ENCODE peak calls at places on chromosomes 6 and 20, in nine cellular contexts. Q, N, M, G, B, U, C, Y and H are unnamed samples.

GRCh38 chr20:29878777-29879442 is 1378.6 kb upstream of the DEFB115 start:
- DNase-seq in U (peak; percentile 26), M (peak; percentile 60), C (no peak), Q (peak; percentile 84), B (peak; percentile 21), N (peak; percentile 8), G (no peak), Y (no peak), H (no peak)

GRCh38 chr20:16530201-16530681 is 43.0 kb downstream of the KIF16B start:
- DNase-seq in G (no peak), M (peak; percentile 89), Y (peak; percentile 56), Q (no peak), B (peak; percentile 56), N (no peak), C (no peak), U (peak; percentile 62), H (no peak)

GRCh38 chr6:152112503-152113261 is 305.2 kb downstream of the ESR1 start:
- DNase-seq in U (peak; percentile 50), G (no peak), M (peak; percentile 63), Y (no peak), B (peak; percentile 61), Q (peak; percentile 84), N (peak; percentile 77), C (peak; percentile 54), H (no peak)

GRCh38 chr6:43077981-43078411 is 1.9 kb downstream of the PTK7 start:
- DNase-seq in Q (no peak), N (no peak), M (no peak), U (no peak), B (no peak), C (no peak), Y (peak; percentile 67), G (no peak), H (no peak)

GRCh38 chr6:165717732-165718465 is 54.9 kb upstream of the PDE10A start:
- DNase-seq in U (no peak), M (no peak), C (no peak), Y (peak; percentile 84), Q (no peak), G (no peak), N (no peak), B (no peak), H (no peak)

GRCh38 chr6:148414836-148415235 is 72.2 kb downstream of the SASH1 start:
- DNase-seq in Q (no peak), N (no peak), G (no peak), B (no peak), U (no peak), Y (peak; percentile 68), M (no peak), C (no peak), H (no peak)

GRCh38 chr6:138161434-138162103 is at the start of gene ARFGEF3:
- DNase-seq in Q (peak; percentile 82), U (peak; percentile 82), M (peak; percentile 69), Y (peak; percentile 1), N (peak; percentile 44), C (peak; percentile 27), G (peak; percentile 66), B (peak; percentile 66), H (no peak)

GRCh38 chr6:53831956-53832660 is 37.3 kb downstream of the LRRC1 start:
- DNase-seq in Y (no peak), B (no peak), Q (no peak), N (no peak), G (no peak), M (no peak), U (no peak), C (no peak), H (no peak)

GRCh38 chr6:15941168-15941567 is 187.7 kb upstream of the MYLIP start:
- DNase-seq in G (no peak), Q (no peak), M (no peak), N (no peak), C (no peak), B (no peak), U (no peak), Y (no peak), H (no peak)

GRCh38 chr6:142300302-142300701 is 1.5 kb upstream of the ADGRG6 start:
- DNase-seq in U (no peak), Q (no peak), N (no peak), Y (no peak), G (no peak), B (no peak), C (no peak), M (no peak), H (no peak)

GRCh38 chr20:36183155-36183944 is 28.8 kb downstream of the EPB41L1 start:
- DNase-seq in G (no peak), U (no peak), N (no peak), Q (peak; percentile 58), M (peak; percentile 60), Y (no peak), B (peak; percentile 74), C (no peak), H (no peak)

GRCh38 chr20:63032026-63032800 is 25.4 kb upstream of the BHLHE23 start:
- DNase-seq in B (no peak), Y (no peak), G (no peak), C (no peak), M (no peak), Q (peak; percentile 47), U (no peak), N (no peak), H (no peak)

GRCh38 chr20:34328928-34329677 is 25.9 kb upstream of the AHCY start:
- DNase-seq in N (no peak), Q (no peak), M (no peak), B (no peak), C (no peak), G (no peak), U (no peak), Y (peak; percentile 66), H (no peak)

GRCh38 chr20:63850689-63851547 is 10.4 kb upstream of the ABHD16B start:
- DNase-seq in Y (no peak), C (no peak), N (no peak), U (no peak), Q (no peak), G (no peak), M (no peak), B (no peak), H (no peak)

GRCh38 chr6:37354526-37355384 is 972 bp downstream of the RNF8 start:
- DNase-seq in Q (peak; percentile 80), B (peak; percentile 31), U (peak; percentile 36), Y (peak; percentile 17), G (peak; percentile 7), C (peak; percentile 52), N (no peak), M (peak; percentile 48), H (no peak)

GRCh38 chr6:63527658-63528514 is 44.4 kb upstream of the LOC128125822 start:
- DNase-seq in B (peak; percentile 86), M (peak; percentile 74), U (peak; percentile 93), Q (no peak), G (peak; percentile 77), Y (peak; percentile 100), N (no peak), C (no peak), H (no peak)

DNA sequence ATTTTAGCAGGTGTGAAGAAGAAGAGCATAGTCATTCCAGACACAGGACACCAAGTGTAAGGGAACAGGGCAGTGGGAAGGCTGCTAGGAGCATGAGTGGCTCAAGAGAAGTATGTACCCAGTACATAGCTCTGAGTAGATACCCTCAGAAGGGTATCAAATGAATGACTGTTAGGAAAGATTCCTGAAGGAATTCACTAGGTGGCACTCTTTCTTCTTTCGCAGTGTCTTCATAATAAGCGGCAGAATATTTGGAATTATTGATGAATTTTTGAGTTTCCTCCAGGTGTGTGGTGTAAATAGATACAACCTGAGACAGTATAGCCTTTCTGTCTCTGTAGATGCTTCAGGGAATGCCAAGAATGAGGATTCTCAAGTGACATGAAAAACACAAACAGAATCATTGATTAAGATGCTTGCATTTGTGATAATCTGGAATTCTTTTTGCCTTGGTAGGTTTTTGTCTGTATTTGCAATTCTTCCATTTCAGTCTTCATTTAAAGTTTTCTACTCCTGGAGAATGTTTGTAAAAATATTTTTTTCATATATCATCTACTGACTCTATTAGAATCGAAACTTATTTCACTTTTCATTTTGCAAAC is 264.3 kb upstream of the RIMS1 start:
- DNase-seq in C (no peak), U (no peak), N (no peak), B (no peak), Y (peak; percentile 17), M (no peak), Q (no peak), G (no peak), H (no peak)
- TF ChIP-seq CTCF in C (no peak), U (no peak), N (peak; percentile 52), B (peak; percentile 27), Y (peak; percentile 45), M (no peak), Q (no peak), G (no peak), H (no peak)

DNA sequence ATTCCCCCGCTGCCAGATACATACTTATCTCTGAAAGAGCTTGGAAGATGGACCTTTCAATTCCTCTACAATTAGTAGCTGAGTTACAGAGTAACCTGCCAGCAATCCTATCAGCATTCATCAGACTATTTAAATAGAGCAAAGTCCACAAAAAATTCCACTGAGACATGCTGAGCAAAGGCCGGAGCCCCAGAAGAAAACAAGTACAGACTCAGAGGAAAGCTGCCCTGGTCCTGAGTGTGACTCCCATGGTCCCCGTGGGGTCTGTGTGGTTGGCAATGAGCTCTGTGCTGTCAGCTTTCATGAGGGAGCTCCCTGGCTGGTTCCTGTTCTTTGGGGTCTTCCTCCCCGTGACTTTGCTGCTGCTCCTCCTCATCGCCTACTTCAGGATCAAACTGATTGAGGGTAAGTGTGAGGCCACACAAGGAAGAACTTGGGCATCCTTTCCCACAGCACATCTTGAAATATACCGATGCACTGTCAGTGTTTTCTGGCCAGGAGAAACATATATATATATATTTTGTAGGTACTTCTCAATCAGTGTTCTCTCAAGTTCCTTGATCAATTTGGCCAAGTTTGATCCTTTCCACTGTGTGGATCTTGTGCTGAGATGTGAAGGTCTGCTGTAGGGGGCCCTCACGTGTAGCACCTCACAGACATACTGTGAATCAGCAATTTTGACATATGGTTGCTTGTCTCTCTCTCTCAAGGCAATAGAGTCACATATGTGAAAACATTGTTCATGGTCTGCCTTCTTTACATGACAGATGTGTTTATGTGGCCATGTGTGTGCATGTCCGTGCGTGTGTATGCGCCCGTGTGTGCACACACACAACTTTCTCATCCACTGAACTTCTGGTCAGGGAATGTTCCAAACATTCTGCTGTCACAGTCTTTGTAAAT is at the start of gene SMLR1:
- DNase-seq in U (no peak), M (peak; percentile 58), N (no peak), G (no peak), Y (no peak), C (no peak), B (no peak), Q (no peak), H (no peak)
- TF ChIP-seq POLR2A in U (no peak), M (peak; percentile 72), N (no peak), G (no peak), Y (no peak), C (no peak), B (no peak), Q (no peak), H (no peak)

GRCh38 chr20:21796059-21796458 is 90.6 kb downstream of the PAX1 start:
- DNase-seq in C (no peak), N (no peak), Y (no peak), Q (no peak), G (no peak), M (no peak), U (no peak), B (no peak), H (no peak)
- TF ChIP-seq CTCF in C (no peak), N (no peak), Y (no peak), Q (no peak), G (no peak), M (no peak), U (no peak), B (no peak), H (no peak)

DNA sequence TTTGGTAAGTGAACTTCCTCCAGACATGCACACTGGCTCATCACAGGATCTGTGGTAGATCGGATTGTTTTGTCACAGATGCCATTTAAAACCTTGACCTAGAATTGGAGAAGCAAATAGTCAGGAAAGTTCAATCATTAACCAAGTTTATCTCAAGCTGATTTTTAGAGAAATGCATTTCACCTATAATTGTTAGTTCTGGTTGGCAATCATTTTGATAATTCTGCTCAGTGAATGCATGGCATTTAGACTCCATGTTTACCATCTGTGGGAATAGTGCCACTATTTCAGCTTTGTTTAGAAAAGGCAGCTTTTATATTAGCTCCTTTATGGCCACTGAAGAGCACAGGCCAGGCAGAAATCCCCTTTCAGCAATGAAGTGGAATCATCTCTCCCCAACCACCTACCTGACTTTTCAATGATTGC is 73.9 kb upstream of the IPCEF1 start:
- DNase-seq in Q (no peak), U (no peak), C (no peak), G (no peak), B (no peak), M (no peak), N (no peak), Y (no peak), H (no peak)
- TF ChIP-seq POLR2A in Q (no peak), U (no peak), C (no peak), G (no peak), B (no peak), M (no peak), N (no peak), Y (no peak), H (no peak)